ENCODE peak calls at places on chromosomes 11 and 22, in eight cellular contexts. A is Calu3, U is esophagus muscularis mucosa, H is epithelial cell of proximal tubule, D is fibroblast of mammary gland, M is cardiac fibroblast, N is heart left ventricle, W is uterus. R is an unnamed sample.

GRCh38 chr22:42856179-42856864 is 751 bp downstream of the ARFGAP3 start:
- DNase-seq in N (peak; percentile 71), U (no peak), D (peak; percentile 39), H (no peak), A (peak; percentile 26), W (peak; percentile 40), M (peak; percentile 36), R (no peak)

GRCh38 chr11:16604784-16605439 is 133.5 kb upstream of the C11orf58 start:
- DNase-seq in U (no peak), A (peak; percentile 56), H (no peak), W (no peak), N (peak; percentile 38), M (peak; percentile 29), D (no peak), R (no peak)

GRCh38 chr11:47656284-47656915 is 14.0 kb upstream of the MTCH2 start:
- DNase-seq in N (no peak), W (no peak), H (no peak), M (no peak), U (no peak), D (no peak), A (no peak), R (no peak)

GRCh38 chr22:20604776-20605221 is 97.4 kb downstream of the MED15 start:
- DNase-seq in D (no peak), W (no peak), N (no peak), U (no peak), M (no peak), A (no peak), H (no peak), R (no peak)

GRCh38 chr22:38832005-38832978 is 11.5 kb downstream of the NPTXR start:
- DNase-seq in U (no peak), H (no peak), N (no peak), A (no peak), W (no peak), M (no peak), D (no peak), R (no peak)

GRCh38 chr22:21632237-21632895 is at the start of gene CCDC116:
- DNase-seq in A (no peak), H (no peak), M (no peak), D (no peak), U (no peak), W (no peak), N (no peak), R (no peak)

GRCh38 chr11:46868912-46869311 is 22.8 kb upstream of the CKAP5 start:
- DNase-seq in H (no peak), M (no peak), W (no peak), N (no peak), A (no peak), D (no peak), U (no peak), R (no peak)

GRCh38 chr11:115645631-115646271 is 141.5 kb upstream of the CADM1 start:
- DNase-seq in W (no peak), H (no peak), A (no peak), U (no peak), M (no peak), D (no peak), N (peak; percentile 48), R (no peak)

GRCh38 chr11:16607675-16608644 is 130.5 kb upstream of the C11orf58 start:
- DNase-seq in M (no peak), U (no peak), H (no peak), D (no peak), W (no peak), A (peak; percentile 57), N (peak; percentile 87), R (no peak)

GRCh38 chr11:86370171-86370570 is 4.5 kb upstream of the CCDC81 start:
- DNase-seq in U (no peak), N (no peak), D (no peak), H (no peak), M (no peak), A (no peak), W (no peak), R (no peak)

GRCh38 chr11:116984589-116984988 is 113.6 kb downstream of the SIK3 start:
- DNase-seq in D (peak; percentile 97), N (no peak), W (peak; percentile 46), U (no peak), H (no peak), M (peak; percentile 94), A (no peak), R (no peak)

GRCh38 chr11:34192481-34193401 is 87.3 kb downstream of the NAT10 start:
- DNase-seq in D (peak; percentile 94), M (peak; percentile 90), A (peak; percentile 60), H (no peak), U (no peak), N (peak; percentile 43), W (peak; percentile 85), R (peak; percentile 86)

GRCh38 chr22:22870577-22871398 is 16.8 kb upstream of the IGLL5 start:
- DNase-seq in D (no peak), N (no peak), A (no peak), U (peak; percentile 60), H (no peak), M (peak; percentile 1), W (no peak), R (no peak)

GRCh38 chr11:64553554-64554201 is 37.3 kb upstream of the SLC22A12 start:
- DNase-seq in M (peak; percentile 66), N (peak; percentile 53), D (peak; percentile 61), H (no peak), U (no peak), W (peak; percentile 72), A (peak; percentile 63), R (no peak)

GRCh38 chr11:6703247-6704063 is 20.3 kb upstream of the MRPL17 start:
- DNase-seq in D (peak; percentile 70), U (no peak), M (peak; percentile 80), H (no peak), W (peak; percentile 27), N (peak; percentile 40), A (peak; percentile 59), R (no peak)

GRCh38 chr11:118988280-118988679 is 9.7 kb upstream of the CENATAC start:
- DNase-seq in N (no peak), U (no peak), D (no peak), H (no peak), W (no peak), M (no peak), A (no peak), R (no peak)

GRCh38 chr22:17120711-17121234 is 387 bp downstream of the TMEM121B start:
- DNase-seq in U (no peak), M (no peak), W (no peak), D (no peak), H (no peak), N (no peak), A (peak; percentile 22), R (no peak)

GRCh38 chr22:28855355-28856094 is 27.8 kb upstream of the ZNRF3 start:
- DNase-seq in N (peak; percentile 30), U (no peak), A (peak; percentile 71), M (peak; percentile 81), D (peak; percentile 75), H (peak; percentile 22), W (peak; percentile 64), R (no peak)

GRCh38 chr22:36201630-36202312 is at the start of gene APOL4:
- DNase-seq in D (peak; percentile 59), H (no peak), N (peak; percentile 85), W (peak; percentile 75), A (no peak), U (no peak), M (peak; percentile 66), R (no peak)

GRCh38 chr11:68641880-68642279 is 42.5 kb upstream of the GAL start:
- DNase-seq in W (no peak), M (no peak), A (no peak), D (no peak), U (no peak), H (no peak), N (no peak), R (no peak)

GRCh38 chr11:68646832-68647231 is 37.5 kb upstream of the GAL start:
- DNase-seq in N (no peak), U (no peak), M (no peak), W (no peak), D (no peak), A (no peak), H (no peak), R (no peak)

GRCh38 chr11:68643576-68643975 is 40.8 kb upstream of the GAL start:
- DNase-seq in W (no peak), D (peak; percentile 9), U (no peak), A (no peak), N (no peak), H (peak; percentile 1), M (peak; percentile 20), R (no peak)
- TF ChIP-seq CTCF in W (no peak), D (no peak), U (no peak), A (no peak), N (no peak), H (peak; percentile 43), M (no peak), R (peak; percentile 32)

GRCh38 chr11:8788616-8789015 is 106.0 kb downstream of the RPL27A start:
- DNase-seq in U (no peak), A (no peak), D (no peak), W (no peak), H (no peak), M (no peak), N (no peak), R (no peak)

GRCh38 chr11:8785457-8785856 is 102.9 kb downstream of the RPL27A start:
- DNase-seq in D (no peak), M (no peak), U (no peak), H (no peak), A (no peak), N (no peak), W (no peak), R (no peak)

GRCh38 chr11:8785998-8786397 is 103.4 kb downstream of the RPL27A start:
- DNase-seq in M (no peak), N (no peak), W (no peak), A (no peak), H (no peak), D (no peak), U (no peak), R (no peak)

GRCh38 chr11:8787372-8787771 is 104.8 kb downstream of the RPL27A start:
- DNase-seq in D (no peak), H (no peak), A (no peak), M (no peak), W (peak; percentile 82), U (no peak), N (no peak), R (no peak)

GRCh38 chr11:8786933-8787332 is 104.3 kb downstream of the RPL27A start:
- DNase-seq in H (no peak), W (no peak), M (peak; percentile 48), D (no peak), A (no peak), U (no peak), N (no peak), R (no peak)
- TF ChIP-seq CTCF in H (peak; percentile 20), W (peak; percentile 39), M (no peak), D (peak; percentile 33), A (no peak), U (peak; percentile 29), N (no peak), R (no peak)

GRCh38 chr11:81579339-81579738 is 1154.3 kb downstream of the FAM181B start:
- DNase-seq in W (no peak), U (no peak), D (no peak), M (no peak), H (no peak), A (no peak), N (no peak), R (no peak)
- TF ChIP-seq CTCF in W (no peak), U (no peak), D (no peak), M (no peak), H (no peak), A (no peak), N (no peak), R (no peak)

GRCh38 chr11:132463941-132464340 is 1068.4 kb downstream of the OPCML start:
- DNase-seq in A (no peak), W (no peak), U (no peak), H (no peak), N (peak; percentile 27), D (no peak), M (no peak), R (no peak)
- TF ChIP-seq CTCF in A (no peak), W (no peak), U (no peak), H (no peak), N (no peak), D (no peak), M (no peak), R (no peak)